ENCODE peak calls at places on chromosome 11, in nine cellular contexts. One of them, this sample, is unnamed.

GRCh38 chr11:97956904-97957303 is 1063.8 kb upstream of the CNTN5 start:
- DNase-seq in OCI-LY7: no peak
- DNase-seq in left ventricle myocardium inferior: no peak
- DNase-seq in AG10803: peak; percentile 21
- DNase-seq in GM13976: no peak
- DNase-seq in CD8-positive, alpha-beta T cell: no peak
- DNase-seq in suprapubic skin: no peak
- DNase-seq in kidney: no peak
- DNase-seq in tibial artery: no peak
- DNase-seq in this sample: no peak

GRCh38 chr11:111514216-111515031 is at the start of gene HOATZ:
- DNase-seq in kidney: no peak
- DNase-seq in suprapubic skin: no peak
- DNase-seq in tibial artery: no peak
- DNase-seq in left ventricle myocardium inferior: no peak
- DNase-seq in CD8-positive, alpha-beta T cell: peak; percentile 54
- DNase-seq in OCI-LY7: no peak
- DNase-seq in GM13976: no peak
- DNase-seq in AG10803: no peak
- DNase-seq in this sample: no peak

GRCh38 chr11:105719073-105719846 is 109.4 kb downstream of the GRIA4 start:
- DNase-seq in CD8-positive, alpha-beta T cell: no peak
- DNase-seq in AG10803: no peak
- DNase-seq in OCI-LY7: no peak
- DNase-seq in kidney: no peak
- DNase-seq in suprapubic skin: no peak
- DNase-seq in GM13976: peak; percentile 6
- DNase-seq in tibial artery: no peak
- DNase-seq in left ventricle myocardium inferior: no peak
- DNase-seq in this sample: peak; percentile 11

GRCh38 chr11:86064236-86064803 is 4.6 kb downstream of the PICALM start:
- DNase-seq in AG10803: no peak
- DNase-seq in CD8-positive, alpha-beta T cell: no peak
- DNase-seq in kidney: no peak
- DNase-seq in tibial artery: no peak
- DNase-seq in OCI-LY7: no peak
- DNase-seq in left ventricle myocardium inferior: no peak
- DNase-seq in GM13976: no peak
- DNase-seq in suprapubic skin: no peak
- DNase-seq in this sample: no peak

GRCh38 chr11:72704028-72704782 is 30.0 kb upstream of the PDE2A start:
- DNase-seq in OCI-LY7: no peak
- DNase-seq in left ventricle myocardium inferior: no peak
- DNase-seq in CD8-positive, alpha-beta T cell: no peak
- DNase-seq in tibial artery: no peak
- DNase-seq in kidney: peak; percentile 67
- DNase-seq in AG10803: no peak
- DNase-seq in GM13976: no peak
- DNase-seq in suprapubic skin: no peak
- DNase-seq in this sample: no peak

GRCh38 chr11:125287467-125288232 is 123.1 kb downstream of the PKNOX2 start:
- DNase-seq in kidney: peak; percentile 83
- DNase-seq in tibial artery: no peak
- DNase-seq in GM13976: no peak
- DNase-seq in left ventricle myocardium inferior: no peak
- DNase-seq in CD8-positive, alpha-beta T cell: no peak
- DNase-seq in OCI-LY7: no peak
- DNase-seq in AG10803: peak; percentile 12
- DNase-seq in suprapubic skin: no peak
- DNase-seq in this sample: no peak

GRCh38 chr11:120645639-120646038 is 134.1 kb downstream of the GRIK4 start:
- DNase-seq in tibial artery: no peak
- DNase-seq in suprapubic skin: no peak
- DNase-seq in OCI-LY7: no peak
- DNase-seq in CD8-positive, alpha-beta T cell: no peak
- DNase-seq in left ventricle myocardium inferior: no peak
- DNase-seq in kidney: no peak
- DNase-seq in GM13976: no peak
- DNase-seq in AG10803: no peak
- DNase-seq in this sample: no peak

GRCh38 chr11:123519055-123519796 is 89.2 kb downstream of the GRAMD1B start:
- DNase-seq in OCI-LY7: no peak
- DNase-seq in left ventricle myocardium inferior: no peak
- DNase-seq in tibial artery: no peak
- DNase-seq in GM13976: no peak
- DNase-seq in kidney: no peak
- DNase-seq in AG10803: peak; percentile 22
- DNase-seq in suprapubic skin: no peak
- DNase-seq in CD8-positive, alpha-beta T cell: no peak
- DNase-seq in this sample: no peak

GRCh38 chr11:126929186-126930085 is 71.1 kb downstream of the KIRREL3 start:
- DNase-seq in OCI-LY7: no peak
- DNase-seq in kidney: no peak
- DNase-seq in left ventricle myocardium inferior: no peak
- DNase-seq in suprapubic skin: no peak
- DNase-seq in tibial artery: no peak
- DNase-seq in GM13976: no peak
- DNase-seq in AG10803: peak; percentile 90
- DNase-seq in CD8-positive, alpha-beta T cell: no peak
- DNase-seq in this sample: peak; percentile 59

GRCh38 chr11:47466701-47467250 is 17.8 kb upstream of the RAPSN start:
- DNase-seq in GM13976: no peak
- DNase-seq in left ventricle myocardium inferior: peak; percentile 23
- DNase-seq in tibial artery: peak; percentile 62
- DNase-seq in kidney: peak; percentile 65
- DNase-seq in AG10803: peak; percentile 18
- DNase-seq in suprapubic skin: no peak
- DNase-seq in OCI-LY7: no peak
- DNase-seq in CD8-positive, alpha-beta T cell: no peak
- DNase-seq in this sample: no peak

GRCh38 chr11:113372317-113372716 is 15.3 kb upstream of the ANKK1 start:
- DNase-seq in CD8-positive, alpha-beta T cell: no peak
- DNase-seq in GM13976: no peak
- DNase-seq in AG10803: no peak
- DNase-seq in OCI-LY7: no peak
- DNase-seq in kidney: no peak
- DNase-seq in suprapubic skin: no peak
- DNase-seq in tibial artery: no peak
- DNase-seq in left ventricle myocardium inferior: no peak
- DNase-seq in this sample: no peak

DNA sequence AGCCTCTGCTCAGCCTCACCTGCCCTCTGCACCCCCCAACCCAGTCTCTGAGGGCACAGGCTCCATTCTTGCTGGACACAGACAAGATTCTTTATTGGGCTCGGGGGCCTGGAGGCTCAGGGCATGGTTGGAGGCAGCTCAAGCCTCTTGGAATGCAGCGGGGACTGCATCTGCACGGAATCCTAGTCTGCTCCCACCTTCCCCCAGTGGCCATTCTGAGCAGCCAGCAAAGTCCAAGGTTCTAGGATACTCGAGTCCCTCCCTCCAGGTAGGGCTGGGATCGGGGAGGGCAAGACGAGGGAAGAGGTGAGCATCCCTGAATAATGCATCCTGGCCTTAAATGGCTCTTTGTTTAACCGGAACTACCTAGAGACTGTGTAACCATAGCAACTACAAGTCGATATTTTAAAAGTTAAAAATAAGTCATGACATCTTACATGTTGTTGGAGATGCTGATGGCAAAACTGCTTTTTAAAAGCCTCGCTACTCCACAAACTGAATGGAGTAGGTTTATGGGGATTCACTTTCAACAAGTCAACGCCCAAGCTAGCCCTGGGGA is 10.7 kb upstream of the IGSF22 start:
- DNase-seq in left ventricle myocardium inferior: no peak
- DNase-seq in AG10803: no peak
- DNase-seq in OCI-LY7: no peak
- DNase-seq in suprapubic skin: no peak
- DNase-seq in GM13976: no peak
- DNase-seq in CD8-positive, alpha-beta T cell: no peak
- DNase-seq in kidney: no peak
- DNase-seq in tibial artery: no peak
- DNase-seq in this sample: no peak
- TF ChIP-seq CTCF in left ventricle myocardium inferior: no peak
- TF ChIP-seq CTCF in AG10803: no peak
- TF ChIP-seq CTCF in OCI-LY7: no peak
- TF ChIP-seq CTCF in suprapubic skin: no peak
- TF ChIP-seq CTCF in GM13976: no peak
- TF ChIP-seq CTCF in CD8-positive, alpha-beta T cell: no peak
- TF ChIP-seq CTCF in kidney: no peak
- TF ChIP-seq CTCF in tibial artery: no peak
- TF ChIP-seq CTCF in this sample: no peak

DNA sequence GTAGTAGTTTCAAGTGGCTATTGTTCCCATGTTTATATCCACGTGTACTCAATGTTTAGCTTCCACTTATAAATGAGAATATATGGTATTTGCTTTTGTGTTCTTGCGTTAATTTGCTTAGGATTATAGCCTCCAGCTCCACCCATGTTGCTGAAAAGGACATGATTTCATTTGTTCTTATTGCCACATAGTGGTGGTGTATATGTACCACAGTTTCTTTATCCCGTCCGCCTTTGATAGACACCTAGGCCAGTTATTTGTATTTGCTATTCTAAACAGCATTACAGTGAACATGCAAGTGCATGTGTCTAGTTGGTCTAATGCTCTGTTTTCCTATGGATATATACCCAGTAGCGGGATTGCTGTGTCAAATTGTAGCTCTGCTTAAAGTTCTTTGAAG is 6.8 kb downstream of the OR51B2 start:
- DNase-seq in CD8-positive, alpha-beta T cell: no peak
- DNase-seq in OCI-LY7: no peak
- DNase-seq in AG10803: no peak
- DNase-seq in left ventricle myocardium inferior: no peak
- DNase-seq in kidney: no peak
- DNase-seq in suprapubic skin: no peak
- DNase-seq in GM13976: no peak
- DNase-seq in tibial artery: no peak
- DNase-seq in this sample: no peak
- TF ChIP-seq CTCF in CD8-positive, alpha-beta T cell: no peak
- TF ChIP-seq CTCF in OCI-LY7: no peak
- TF ChIP-seq CTCF in AG10803: no peak
- TF ChIP-seq CTCF in left ventricle myocardium inferior: no peak
- TF ChIP-seq CTCF in kidney: no peak
- TF ChIP-seq CTCF in suprapubic skin: no peak
- TF ChIP-seq CTCF in GM13976: no peak
- TF ChIP-seq CTCF in tibial artery: no peak
- TF ChIP-seq CTCF in this sample: no peak

DNA sequence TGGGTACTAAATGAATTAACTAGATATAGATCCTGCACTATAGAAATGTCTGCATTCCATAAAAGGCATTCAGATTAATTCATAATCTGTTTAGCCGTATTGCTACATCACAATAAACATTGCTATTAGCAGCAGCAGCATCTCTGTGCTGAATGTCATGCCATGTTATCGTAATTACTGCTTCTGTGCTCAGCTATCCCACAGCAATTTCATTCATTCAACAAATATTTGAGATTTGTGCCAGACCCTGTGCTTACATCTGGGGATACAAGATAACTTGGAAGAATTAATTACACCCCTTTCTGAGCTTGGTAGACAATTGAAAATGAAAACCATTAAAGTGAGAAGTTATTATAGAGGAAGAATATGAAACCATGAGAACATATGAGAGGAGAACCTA is 185.8 kb upstream of the C11orf87 start:
- DNase-seq in tibial artery: no peak
- DNase-seq in left ventricle myocardium inferior: no peak
- DNase-seq in kidney: no peak
- DNase-seq in suprapubic skin: no peak
- DNase-seq in OCI-LY7: no peak
- DNase-seq in CD8-positive, alpha-beta T cell: no peak
- DNase-seq in GM13976: no peak
- DNase-seq in AG10803: peak; percentile 79
- DNase-seq in this sample: no peak
- TF ChIP-seq CTCF in tibial artery: no peak
- TF ChIP-seq CTCF in left ventricle myocardium inferior: no peak
- TF ChIP-seq CTCF in kidney: no peak
- TF ChIP-seq CTCF in suprapubic skin: no peak
- TF ChIP-seq CTCF in OCI-LY7: no peak
- TF ChIP-seq CTCF in CD8-positive, alpha-beta T cell: no peak
- TF ChIP-seq CTCF in GM13976: no peak
- TF ChIP-seq CTCF in AG10803: no peak
- TF ChIP-seq CTCF in this sample: no peak

GRCh38 chr11:8071616-8072581 is 9.1 kb upstream of the TUB start:
- DNase-seq in CD8-positive, alpha-beta T cell: no peak
- DNase-seq in kidney: no peak
- DNase-seq in suprapubic skin: peak; percentile 39
- DNase-seq in left ventricle myocardium inferior: no peak
- DNase-seq in GM13976: no peak
- DNase-seq in AG10803: no peak
- DNase-seq in OCI-LY7: no peak
- DNase-seq in tibial artery: peak; percentile 52
- DNase-seq in this sample: no peak

GRCh38 chr11:8069771-8070170 is 11.2 kb upstream of the TUB start:
- DNase-seq in left ventricle myocardium inferior: no peak
- DNase-seq in kidney: no peak
- DNase-seq in OCI-LY7: no peak
- DNase-seq in AG10803: no peak
- DNase-seq in suprapubic skin: peak; percentile 28
- DNase-seq in tibial artery: no peak
- DNase-seq in CD8-positive, alpha-beta T cell: no peak
- DNase-seq in GM13976: no peak
- DNase-seq in this sample: no peak

GRCh38 chr11:8067929-8068575 is 13.0 kb upstream of the TUB start:
- DNase-seq in CD8-positive, alpha-beta T cell: no peak
- DNase-seq in left ventricle myocardium inferior: peak; percentile 27
- DNase-seq in AG10803: no peak
- DNase-seq in OCI-LY7: no peak
- DNase-seq in tibial artery: no peak
- DNase-seq in kidney: no peak
- DNase-seq in suprapubic skin: peak; percentile 58
- DNase-seq in GM13976: no peak
- DNase-seq in this sample: no peak

GRCh38 chr11:8068605-8069221 is 12.3 kb upstream of the TUB start:
- DNase-seq in left ventricle myocardium inferior: peak; percentile 46
- DNase-seq in CD8-positive, alpha-beta T cell: no peak
- DNase-seq in suprapubic skin: peak; percentile 73
- DNase-seq in kidney: peak; percentile 92
- DNase-seq in OCI-LY7: no peak
- DNase-seq in tibial artery: peak; percentile 83
- DNase-seq in AG10803: peak; percentile 77
- DNase-seq in GM13976: no peak
- DNase-seq in this sample: peak; percentile 73

DNA sequence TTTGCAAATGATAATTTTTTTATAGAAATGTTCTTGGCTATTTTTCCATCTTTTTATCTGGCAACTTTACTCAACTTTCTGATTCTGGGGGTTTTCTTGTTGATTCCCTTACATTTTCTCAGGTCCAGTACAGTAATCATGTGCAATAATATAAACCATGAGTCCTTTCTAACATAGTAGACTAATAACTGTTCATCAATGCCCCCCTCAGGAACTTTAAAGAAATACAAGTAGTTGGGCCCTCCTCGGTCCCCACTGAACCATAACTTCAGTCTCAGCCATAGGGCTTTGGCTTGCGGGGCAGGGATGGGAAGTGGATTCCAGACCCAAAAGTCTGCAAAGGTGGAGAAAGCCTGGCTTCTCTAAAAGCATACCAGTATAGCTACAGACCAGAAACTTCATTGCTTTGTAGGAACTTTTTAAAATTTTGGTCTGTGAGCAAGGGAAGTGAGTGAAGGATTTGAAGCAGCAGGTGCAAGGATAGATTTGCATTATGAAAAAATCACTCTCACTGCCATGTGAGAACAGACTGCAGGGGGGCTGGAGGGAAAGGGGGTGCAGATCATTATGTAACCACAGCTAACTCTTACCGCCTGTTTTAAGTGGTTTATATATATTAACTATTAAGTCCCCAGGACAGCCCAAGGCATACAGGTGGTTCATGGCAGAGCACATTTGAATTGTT is 10.5 kb upstream of the TUB start:
- DNase-seq in AG10803: peak; percentile 41
- DNase-seq in GM13976: peak; percentile 70
- DNase-seq in suprapubic skin: peak; percentile 44
- DNase-seq in CD8-positive, alpha-beta T cell: no peak
- DNase-seq in OCI-LY7: peak; percentile 33
- DNase-seq in tibial artery: no peak
- DNase-seq in left ventricle myocardium inferior: no peak
- DNase-seq in kidney: no peak
- DNase-seq in this sample: no peak
- TF ChIP-seq CTCF in AG10803: peak; percentile 57
- TF ChIP-seq CTCF in GM13976: no peak
- TF ChIP-seq CTCF in suprapubic skin: peak; percentile 22
- TF ChIP-seq CTCF in CD8-positive, alpha-beta T cell: no peak
- TF ChIP-seq CTCF in OCI-LY7: peak; percentile 74
- TF ChIP-seq CTCF in tibial artery: peak; percentile 10
- TF ChIP-seq CTCF in left ventricle myocardium inferior: peak; percentile 62
- TF ChIP-seq CTCF in kidney: peak; percentile 24
- TF ChIP-seq CTCF in this sample: peak; percentile 55

This sample was measured in AG09319.